ENCODE peak calls at places on chromosomes 6 and 20, in six cellular contexts. G, M, Y, Q, B and S are unnamed samples.

GRCh38 chr20:36384022-36384619 is 78.0 kb downstream of the DLGAP4 start:
- DNase-seq in Q (no peak), B (no peak), M (peak), Y (peak), G (peak), S (no peak)

GRCh38 chr20:62236674-62236996 is 1.7 kb upstream of the OSBPL2 start:
- DNase-seq in Q (no peak), G (no peak), M (no peak), Y (no peak), B (no peak), S (no peak)

GRCh38 chr6:108557494-108558371 is 3.0 kb upstream of the FOXO3 start:
- DNase-seq in M (peak), G (no peak), B (peak), Q (peak), Y (peak), S (peak)

GRCh38 chr6:18206591-18206990 is 51.4 kb downstream of the KDM1B start:
- DNase-seq in G (no peak), Y (no peak), Q (no peak), B (no peak), M (no peak), S (no peak)

GRCh38 chr6:31575335-31575901 is at the start of gene TNF:
- DNase-seq in B (no peak), Y (peak), M (no peak), G (no peak), Q (peak), S (peak)

GRCh38 chr20:60584221-60584620 is 626.0 kb downstream of the CDH26 start:
- DNase-seq in B (no peak), Q (no peak), Y (no peak), M (no peak), G (no peak), S (no peak)

GRCh38 chr6:2404211-2404929 is 159.0 kb upstream of the GMDS start:
- DNase-seq in B (no peak), G (no peak), Y (no peak), Q (no peak), M (no peak), S (no peak)

GRCh38 chr20:13661070-13661687 is 22.4 kb upstream of the TASP1 start:
- DNase-seq in B (no peak), Q (no peak), Y (no peak), M (no peak), G (no peak), S (no peak)

GRCh38 chr6:19988555-19988954 is 151.4 kb downstream of the ID4 start:
- DNase-seq in M (no peak), B (no peak), Y (no peak), G (no peak), Q (no peak), S (no peak)

GRCh38 chr6:29564875-29565274 is 5.3 kb upstream of the UBD start:
- DNase-seq in G (no peak), B (no peak), Y (no peak), Q (no peak), M (no peak), S (no peak)

GRCh38 chr6:26493258-26493657 is 6.8 kb upstream of the BTN1A1 start:
- DNase-seq in Y (no peak), Q (no peak), M (no peak), G (no peak), B (no peak), S (no peak)

GRCh38 chr20:24948939-24949679 is at the start of gene CST7:
- DNase-seq in M (no peak), Y (peak), Q (no peak), B (peak), G (no peak), S (peak)

GRCh38 chr6:111096246-111096645 is 8.9 kb downstream of the SLC16A10 start:
- DNase-seq in B (no peak), Y (no peak), M (no peak), Q (peak), G (no peak), S (no peak)

GRCh38 chr6:36969240-36969691 is 14.7 kb downstream of the PI16 start:
- DNase-seq in Y (no peak), B (peak), Q (peak), G (no peak), M (no peak), S (peak)

GRCh38 chr6:16129623-16130243 is 847 bp downstream of the MYLIP start:
- DNase-seq in Y (peak), B (no peak), G (no peak), Q (peak), M (peak), S (no peak)

GRCh38 chr6:108119212-108120141 is 44.9 kb upstream of the OSTM1 start:
- DNase-seq in G (no peak), Y (no peak), Q (no peak), B (peak), M (peak), S (no peak)

GRCh38 chr6:64294034-64294433 is 658.4 kb downstream of the PHF3 start:
- DNase-seq in M (no peak), B (no peak), G (no peak), Q (no peak), Y (no peak), S (no peak)

GRCh38 chr6:64831680-64832079 is 875.3 kb downstream of the EYS start:
- DNase-seq in B (no peak), Y (no peak), Q (no peak), M (no peak), G (no peak), S (no peak)

GRCh38 chr6:52675372-52675771 is 4.5 kb downstream of the TMEM14A start:
- DNase-seq in Q (no peak), G (no peak), B (no peak), Y (no peak), M (no peak), S (no peak)

GRCh38 chr6:44725070-44725469 is 337.6 kb downstream of the CDC5L start:
- DNase-seq in G (no peak), Y (no peak), M (no peak), B (no peak), Q (no peak), S (no peak)

GRCh38 chr6:57063847-57064246 is 17.4 kb downstream of the KIAA1586 start:
- DNase-seq in G (no peak), Q (no peak), M (no peak), Y (no peak), B (no peak), S (no peak)

GRCh38 chr20:37243937-37244571 is 17.6 kb downstream of the GHRH start:
- DNase-seq in M (no peak), Y (no peak), G (no peak), B (no peak), Q (peak), S (no peak)

GRCh38 chr20:57536759-57537724 is 12.1 kb upstream of the CTCFL start:
- DNase-seq in Y (no peak), G (no peak), Q (no peak), B (no peak), M (no peak), S (no peak)

GRCh38 chr6:140478631-140479030 is 1104.2 kb upstream of the CITED2 start:
- DNase-seq in M (no peak), G (no peak), Y (no peak), B (no peak), Q (no peak), S (no peak)

GRCh38 chr6:28980797-28981390 is 24.2 kb downstream of the ZNF311 start:
- DNase-seq in Y (peak), B (no peak), G (peak), Q (peak), M (peak), S (peak)

GRCh38 chr6:41502607-41503434 is 43.4 kb upstream of the FOXP4 start:
- DNase-seq in Y (no peak), B (peak), G (no peak), M (peak), Q (peak), S (no peak)

GRCh38 chr6:108711094-108711493 is 137.1 kb upstream of the ARMC2 start:
- DNase-seq in G (no peak), Q (no peak), Y (no peak), B (no peak), M (no peak), S (no peak)

GRCh38 chr6:15524736-15525401 is 138.0 kb downstream of the DTNBP1 start:
- DNase-seq in Y (no peak), B (no peak), Q (no peak), M (no peak), G (no peak), S (no peak)

GRCh38 chr6:92495246-92495645 is 924.1 kb downstream of the EPHA7 start:
- DNase-seq in B (no peak), Q (peak), G (no peak), Y (no peak), M (no peak), S (no peak)

GRCh38 chr6:161694995-161695394 is 421.1 kb upstream of the AGPAT4 start:
- DNase-seq in G (peak), B (no peak), Y (no peak), M (no peak), Q (no peak), S (no peak)

GRCh38 chr6:9532621-9533557 is 882.0 kb downstream of the TFAP2A start:
- DNase-seq in Q (no peak), B (no peak), G (no peak), Y (no peak), M (no peak), S (no peak)

GRCh38 chr20:13788167-13788834 is 3.5 kb downstream of the NDUFAF5 start:
- DNase-seq in Q (peak), M (no peak), B (no peak), Y (peak), G (peak), S (no peak)

GRCh38 chr20:37229300-37229699 is 32.3 kb downstream of the GHRH start:
- DNase-seq in G (no peak), M (no peak), B (no peak), Y (no peak), Q (no peak), S (no peak)

GRCh38 chr20:57698867-57699275 is 10.9 kb downstream of the PMEPA1 start:
- DNase-seq in Q (no peak), M (no peak), Y (no peak), G (no peak), B (no peak), S (no peak)

GRCh38 chr6:93919365-93919764 is 500.0 kb upstream of the EPHA7 start:
- DNase-seq in B (no peak), Q (no peak), M (no peak), G (no peak), Y (no peak), S (no peak)

GRCh38 chr6:93915961-93916360 is 496.6 kb upstream of the EPHA7 start:
- DNase-seq in B (no peak), M (no peak), G (no peak), Q (no peak), Y (no peak), S (no peak)

GRCh38 chr6:93916716-93917115 is 497.4 kb upstream of the EPHA7 start:
- DNase-seq in M (no peak), Q (no peak), G (no peak), Y (no peak), B (no peak), S (no peak)

GRCh38 chr6:93918258-93918657 is 498.9 kb upstream of the EPHA7 start:
- DNase-seq in Q (no peak), Y (no peak), M (no peak), G (no peak), B (no peak), S (no peak)

GRCh38 chr6:93917216-93917615 is 497.9 kb upstream of the EPHA7 start:
- DNase-seq in M (no peak), Q (no peak), B (no peak), Y (no peak), G (no peak), S (no peak)
- TF ChIP-seq POLR2AphosphoS5 in M (no peak), Q (no peak), B (no peak), Y (no peak), G (no peak), S (no peak)

GRCh38 chr20:63286781-63287696 is 5.9 kb upstream of the COL20A1 start:
- DNase-seq in M (no peak), Q (no peak), G (no peak), Y (no peak), B (no peak), S (no peak)

GRCh38 chr20:63289311-63290135 is 3.5 kb upstream of the COL20A1 start:
- DNase-seq in Q (no peak), Y (no peak), M (no peak), G (no peak), B (peak), S (no peak)

GRCh38 chr20:63285636-63286615 is 7.1 kb upstream of the COL20A1 start:
- DNase-seq in B (peak), Y (no peak), Q (no peak), M (no peak), G (no peak), S (no peak)

GRCh38 chr20:63288581-63289251 is 4.3 kb upstream of the COL20A1 start:
- DNase-seq in Y (no peak), G (no peak), Q (no peak), M (no peak), B (peak), S (no peak)

DNA sequence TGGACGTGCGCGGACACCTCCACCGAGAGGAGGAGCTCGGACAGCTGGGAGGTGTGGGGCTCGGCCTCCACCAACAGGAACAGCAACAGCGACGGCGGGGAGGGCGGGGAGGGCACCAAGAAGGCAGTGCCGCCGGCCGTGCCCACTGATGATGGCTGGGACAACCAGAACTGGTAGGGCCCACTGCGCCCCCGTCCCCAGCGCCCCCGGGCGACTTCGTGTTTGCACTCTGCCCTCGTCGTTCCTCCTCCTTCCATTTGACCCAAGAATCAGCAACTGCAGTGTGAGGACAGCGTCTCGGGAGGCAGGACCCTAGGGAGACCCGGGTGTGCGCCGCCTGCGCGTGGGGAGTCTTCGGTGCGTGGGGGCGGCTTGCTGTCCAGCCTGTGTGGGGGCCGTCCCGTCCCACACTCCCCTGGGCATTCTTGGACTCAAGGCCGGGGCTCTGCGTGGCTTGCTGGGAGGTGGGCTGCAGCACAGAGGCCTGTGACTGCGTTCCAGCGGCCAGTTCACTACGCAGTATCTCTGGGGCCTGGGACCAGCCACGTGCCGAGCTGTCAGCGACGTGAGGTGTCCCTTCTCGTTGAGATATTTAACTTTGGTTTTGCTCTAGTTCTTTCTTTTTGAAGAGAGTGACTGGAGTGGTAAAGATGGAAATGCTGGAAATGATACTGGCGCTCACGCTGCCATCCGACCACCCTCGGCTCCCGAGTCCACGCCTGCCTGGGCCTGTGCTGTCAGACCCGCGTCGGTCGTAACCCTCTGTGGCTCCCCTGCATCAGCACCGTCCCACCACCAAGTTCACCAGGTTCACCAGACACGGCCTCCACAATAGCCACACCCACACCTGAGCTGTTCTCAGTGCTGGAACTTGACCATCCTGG is 5.0 kb upstream of the COL20A1 start:
- DNase-seq in B (peak), M (no peak), G (no peak), Y (no peak), Q (no peak), S (no peak)
- H3K27ac ChIP-seq in B (no peak), M (no peak), G (no peak), Y (no peak), Q (no peak), S (no peak)

GRCh38 chr20:21129861-21130260 is 4.0 kb downstream of the KIZ start:
- DNase-seq in G (no peak), Q (no peak), M (peak), B (no peak), Y (no peak), S (no peak)

GRCh38 chr20:21125849-21126840 is at the start of gene KIZ:
- DNase-seq in M (peak), Q (peak), Y (peak), B (peak), G (peak), S (peak)

GRCh38 chr20:21127201-21127981 is 1.5 kb downstream of the KIZ start:
- DNase-seq in M (no peak), Q (no peak), B (no peak), Y (no peak), G (no peak), S (no peak)

GRCh38 chr20:21124190-21124589 is 1.7 kb upstream of the KIZ start:
- DNase-seq in Y (no peak), Q (no peak), G (no peak), B (no peak), M (peak), S (no peak)

DNA sequence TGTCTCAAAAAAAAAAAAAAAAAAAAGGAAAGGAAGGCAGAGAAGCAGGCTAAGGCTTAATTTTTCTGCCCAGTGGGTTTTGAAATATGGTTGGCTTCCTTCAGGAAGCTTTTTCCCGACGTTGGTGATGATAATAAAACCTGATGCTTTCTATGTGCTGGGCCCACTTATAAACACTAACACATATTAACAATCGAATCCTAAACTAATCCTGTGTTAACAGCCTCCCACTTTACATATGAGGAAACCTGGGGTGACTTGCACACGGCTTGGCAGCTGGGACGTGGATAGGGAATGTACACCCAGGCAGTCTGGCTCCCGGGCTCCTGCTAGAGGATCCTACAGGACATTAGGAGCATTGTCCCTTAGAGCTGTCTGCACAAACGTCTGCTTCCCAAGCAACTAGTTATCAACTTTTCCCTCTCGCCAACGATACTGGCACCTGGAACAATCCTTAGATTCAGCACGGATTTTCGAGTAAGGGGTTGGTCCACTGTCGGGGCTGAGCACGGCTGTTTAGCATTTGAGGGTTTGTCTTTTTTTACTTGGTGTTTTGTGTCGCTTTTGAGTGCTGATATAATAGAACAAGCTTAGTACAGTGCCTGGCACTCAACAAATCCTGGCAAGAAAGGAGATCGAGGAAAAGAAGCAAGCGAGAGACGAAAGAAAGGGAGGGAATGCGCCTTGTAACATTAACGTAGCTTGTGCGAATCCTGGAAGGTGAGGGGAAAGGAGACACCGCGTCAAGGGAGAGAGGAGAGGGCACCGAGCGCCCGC is 622 bp upstream of the KIZ start:
- DNase-seq in G (peak), Y (no peak), Q (peak), M (no peak), B (no peak), S (peak)
- TF ChIP-seq POLR2AphosphoS5 in G (no peak), Y (no peak), Q (no peak), M (peak), B (no peak), S (no peak)

DNA sequence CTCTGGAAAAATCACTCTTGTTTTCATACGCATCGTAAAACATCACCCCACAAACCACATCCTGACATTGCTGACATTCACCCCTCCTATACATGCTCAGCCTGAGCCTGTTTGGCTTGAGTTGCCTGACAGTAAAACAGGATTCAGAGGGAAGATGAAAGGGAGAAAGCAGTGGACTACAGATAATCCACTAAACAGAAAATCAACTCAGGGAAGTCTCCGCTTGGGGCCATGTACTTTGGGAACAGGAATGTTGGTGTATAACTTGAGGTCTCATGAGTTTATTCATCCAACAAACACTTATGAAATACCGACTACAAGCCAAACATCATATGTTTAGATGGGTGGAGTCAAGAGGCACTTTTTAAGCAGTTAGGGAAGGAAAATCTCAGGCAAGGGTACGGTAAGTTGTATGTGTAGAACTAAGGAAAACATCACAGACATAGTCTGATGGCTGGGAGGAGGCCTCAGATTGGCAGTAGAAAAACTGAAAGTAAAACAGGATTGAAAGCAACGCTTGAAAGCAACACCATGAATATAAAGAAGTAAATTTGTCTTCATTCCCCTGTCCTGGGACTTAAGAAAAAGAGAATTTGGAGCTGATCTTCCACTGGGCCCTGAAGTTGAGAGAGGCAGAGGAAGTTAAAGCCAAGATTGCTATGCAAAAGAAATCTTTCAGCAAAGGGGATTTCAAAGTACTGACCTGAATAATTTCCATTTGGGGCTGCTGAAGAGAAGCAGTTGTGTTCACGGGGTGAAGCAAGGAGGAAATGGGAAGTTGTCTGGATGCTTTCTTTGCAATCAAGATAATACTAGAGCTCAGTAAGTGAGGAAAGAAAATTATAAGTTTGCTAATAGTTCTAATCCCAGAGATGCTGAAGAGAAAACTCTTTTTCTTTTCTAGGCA is 28.8 kb downstream of the PDE7B start:
- DNase-seq in G (no peak), M (no peak), B (no peak), Y (no peak), Q (no peak), S (no peak)
- H3K27ac ChIP-seq in G (no peak), M (no peak), B (no peak), Y (no peak), Q (peak), S (peak)

DNA sequence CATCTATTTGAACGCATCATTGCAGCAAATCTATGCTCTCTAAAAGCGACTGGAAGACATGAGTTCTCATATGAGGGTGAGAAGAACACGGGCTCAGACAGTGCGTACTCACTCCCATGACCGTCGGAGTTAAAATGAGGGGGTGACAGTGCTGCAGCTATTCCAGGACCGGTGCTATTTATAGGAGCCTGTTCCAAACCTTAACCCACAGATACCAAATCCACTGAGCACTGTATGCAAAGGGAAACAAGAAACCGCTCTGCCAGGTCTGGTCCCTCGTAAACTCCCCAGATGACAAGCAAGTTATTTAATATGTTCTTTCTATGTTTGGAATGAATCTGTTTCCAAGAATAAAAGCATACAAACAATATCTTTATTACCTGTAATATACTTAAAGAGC is 22.9 kb downstream of the PPP1R3G start:
- DNase-seq in G (no peak), B (no peak), M (no peak), Y (no peak), Q (no peak), S (no peak)
- TF ChIP-seq POLR2AphosphoS5 in G (no peak), B (no peak), M (no peak), Y (no peak), Q (no peak), S (no peak)